ENCODE peak calls at places on chromosomes 5 and 9, in four cellular contexts. S is H1, T is GM12892, F is spleen. D is an unnamed sample.
A peak's percentile ranks its signal among the peaks of the same experiment; 100 is the strongest.

GRCh38 chr9:74940600-74940999 is 12.1 kb downstream of the C9orf40 start:
- DNase-seq in T (no peak), S (no peak), F (no peak), D (no peak)

GRCh38 chr5:51622161-51622790 is 239.0 kb downstream of the ISL1 start:
- DNase-seq in T (no peak), F (no peak), S (no peak), D (no peak)

GRCh38 chr9:109452761-109453160 is 45.3 kb downstream of the PTPN3 start:
- DNase-seq in S (no peak), T (no peak), F (no peak), D (no peak)

GRCh38 chr5:10689391-10690081 is 71.5 kb downstream of the DAP start:
- DNase-seq in S (no peak), F (no peak), T (no peak), D (no peak)

GRCh38 chr5:172945151-172945550 is 14.1 kb upstream of the RPL26L1 start:
- DNase-seq in S (no peak), F (peak; percentile 45), T (no peak), D (no peak)

GRCh38 chr5:35960328-35960727 is 21.9 kb upstream of the CAPSL start:
- DNase-seq in F (no peak), S (no peak), T (no peak), D (no peak)

GRCh38 chr9:136565075-136565721 is 19.4 kb upstream of the NOTCH1 start:
- DNase-seq in S (no peak), T (no peak), F (no peak), D (no peak)

GRCh38 chr5:92421937-92422336 is 1038.8 kb upstream of the ARRDC3 start:
- DNase-seq in S (no peak), T (no peak), F (no peak), D (no peak)

GRCh38 chr5:112002368-112002767 is 245.4 kb upstream of the NREP start:
- DNase-seq in F (no peak), T (no peak), S (no peak), D (no peak)

GRCh38 chr9:76298497-76299144 is 95.6 kb downstream of the RFK start:
- DNase-seq in T (no peak), S (no peak), F (no peak), D (no peak)

GRCh38 chr5:41707853-41708603 is 162.2 kb downstream of the OXCT1 start:
- DNase-seq in T (no peak), F (no peak), S (no peak), D (no peak)

GRCh38 chr9:134455951-134456739 is 129.9 kb downstream of the RXRA start:
- DNase-seq in T (no peak), F (peak; percentile 96), S (no peak), D (peak; percentile 97)
- TF ChIP-seq POLR2AphosphoS5 in T (no peak), F (peak; percentile 93), S (no peak), D (peak; percentile 65)

GRCh38 chr5:14581891-14582796 is 552 bp downstream of the OTULINL start:
- DNase-seq in F (peak; percentile 96), S (no peak), T (peak; percentile 33), D (no peak)
- TF ChIP-seq POLR2AphosphoS5 in F (peak; percentile 68), S (no peak), T (no peak), D (no peak)

GRCh38 chr9:127825319-127826051 is 22.8 kb downstream of the FPGS start:
- DNase-seq in S (peak; percentile 73), F (peak; percentile 85), T (no peak), D (no peak)
- TF ChIP-seq POLR2AphosphoS5 in S (peak; percentile 74), F (peak; percentile 78), T (no peak), D (no peak)

GRCh38 chr9:734831-735511 is 106.5 kb upstream of the DMRT1 start:
- DNase-seq in S (no peak), F (no peak), T (no peak), D (no peak)
- TF ChIP-seq POLR2AphosphoS5 in S (no peak), F (no peak), T (no peak), D (no peak)

DNA sequence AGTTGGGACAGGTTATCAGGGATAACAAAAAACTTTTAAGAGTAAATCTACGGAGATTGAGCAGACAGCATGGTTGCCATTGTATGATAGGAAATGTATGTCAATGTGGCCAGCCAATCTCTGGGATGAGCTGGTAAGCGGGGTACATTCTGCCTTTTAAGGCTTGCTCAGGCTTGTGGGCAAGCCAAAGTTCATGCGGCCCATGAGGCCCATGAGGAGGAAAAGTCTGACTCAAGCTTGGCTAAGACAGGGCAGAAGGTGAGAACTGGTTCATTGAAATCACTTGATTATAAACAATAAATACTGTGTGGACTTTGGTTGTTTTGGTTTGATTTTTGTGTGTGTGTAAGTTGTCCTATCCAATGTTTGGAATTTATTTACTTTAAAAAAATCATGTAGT is 997.1 kb downstream of the DNAH5 start:
- DNase-seq in S (no peak), T (no peak), F (no peak), D (no peak)
- TF ChIP-seq POLR2AphosphoS5 in S (no peak), T (no peak), F (no peak), D (no peak)

GRCh38 chr9:117095116-117095515 is 319.7 kb downstream of the ASTN2 start:
- DNase-seq in T (no peak), S (no peak), F (no peak), D (no peak)
- TF ChIP-seq POLR2AphosphoS5 in T (no peak), S (no peak), F (no peak), D (no peak)

GRCh38 chr9:20811872-20812271 is 127.8 kb downstream of the FOCAD start:
- DNase-seq in T (no peak), F (no peak), S (no peak), D (no peak)

DNA sequence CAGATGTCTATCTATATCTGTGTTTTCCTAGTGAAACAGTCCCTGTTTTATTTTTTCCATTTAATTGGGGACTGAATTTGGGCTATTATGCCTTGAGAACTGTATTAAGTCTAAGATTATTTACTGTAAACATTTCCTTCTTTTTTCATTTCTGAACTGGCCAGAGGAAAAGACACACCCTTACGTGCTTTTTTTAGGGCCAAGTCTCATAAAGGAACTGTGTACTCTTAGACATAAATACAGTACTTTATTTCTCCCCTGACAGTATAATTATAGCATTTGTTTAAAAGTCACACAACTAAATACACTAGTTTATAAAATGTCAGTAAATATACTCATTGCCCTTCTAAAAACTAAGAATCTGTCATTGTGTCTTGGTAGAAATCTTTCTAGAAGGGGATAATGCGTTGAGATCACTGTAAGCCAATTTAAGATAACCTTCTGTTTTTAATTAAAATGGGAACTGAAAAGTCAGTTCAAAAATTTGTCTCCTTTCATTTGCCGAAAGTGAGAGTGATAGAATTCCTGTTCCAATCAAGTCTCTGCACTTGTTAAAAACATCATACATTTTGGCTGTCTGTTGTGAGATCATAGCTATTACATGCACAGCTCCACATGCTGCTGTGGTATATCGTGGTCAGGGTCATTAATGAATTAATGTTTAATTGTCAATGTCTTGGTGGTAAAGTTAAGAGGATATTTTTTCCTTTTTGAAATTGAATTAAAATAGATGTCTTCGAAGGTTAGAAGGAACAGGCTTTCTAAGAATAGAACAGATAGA is 132.1 kb downstream of the FOCAD start:
- DNase-seq in F (no peak), S (no peak), T (no peak), D (no peak)
- TF ChIP-seq POLR2AphosphoS5 in F (no peak), S (no peak), T (no peak), D (no peak)

DNA sequence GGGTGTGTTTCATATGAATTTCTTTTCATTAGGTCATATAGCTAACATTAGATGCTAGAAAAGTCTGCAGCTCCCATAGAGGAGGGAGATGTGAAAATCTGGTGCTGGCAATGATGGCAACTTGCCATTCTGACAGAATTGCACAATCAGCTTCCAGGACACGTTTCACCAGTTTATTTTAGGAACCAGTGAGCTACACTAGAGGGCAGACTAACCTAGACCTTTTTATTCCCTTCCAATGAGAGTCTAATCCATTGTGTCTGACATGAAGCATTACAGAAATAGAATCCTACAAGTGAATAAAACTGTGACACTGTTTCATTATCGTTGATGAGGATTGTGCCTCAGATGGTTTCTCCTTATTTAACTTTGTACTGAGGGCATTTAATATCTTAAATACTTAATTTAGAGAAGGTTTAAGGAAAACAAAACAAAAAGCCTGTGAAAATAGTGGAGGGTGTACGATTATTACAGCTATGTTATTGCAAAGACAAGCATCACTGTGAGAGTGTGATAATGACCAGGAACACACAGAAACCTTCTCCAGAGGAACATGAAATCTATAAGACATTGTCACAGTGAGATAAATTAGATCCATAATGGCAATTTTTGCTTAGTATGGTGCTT is 363.3 kb upstream of the RPS23 start:
- DNase-seq in S (no peak), F (no peak), T (peak; percentile 7), D (peak; percentile 76)
- TF ChIP-seq POLR2AphosphoS5 in S (no peak), F (no peak), T (no peak), D (no peak)

GRCh38 chr5:168315416-168315990 is 24.1 kb downstream of the WWC1 start:
- DNase-seq in T (no peak), S (no peak), F (peak; percentile 59), D (no peak)

GRCh38 chr5:168317096-168317520 is 25.7 kb downstream of the WWC1 start:
- DNase-seq in S (no peak), T (no peak), F (peak; percentile 30), D (no peak)

GRCh38 chr5:168317521-168318147 is 26.2 kb downstream of the WWC1 start:
- DNase-seq in S (no peak), T (no peak), F (no peak), D (no peak)

GRCh38 chr5:168314735-168315411 is 23.4 kb downstream of the WWC1 start:
- DNase-seq in F (peak; percentile 59), S (no peak), T (no peak), D (no peak)

GRCh38 chr5:168315991-168316578 is 24.6 kb downstream of the WWC1 start:
- DNase-seq in F (peak; percentile 64), T (no peak), S (no peak), D (no peak)
- TF ChIP-seq POLR2AphosphoS5 in F (no peak), T (no peak), S (no peak), D (no peak)

D was measured in SK-N-MC.